ENCODE peak calls at places on chromosomes 3 and 15, in nine cellular contexts. L is LHCN-M2; V is kidney tubule cell; H is heart right ventricle; N is A549; M is GM06990; I is AG04450; C is stimulated activated CD4-positive, alpha-beta T cell treated with anti-CD3 and anti-CD28 coated beads, TNF-alpha, amount 100 ng/mL, for 24 hours; X is transverse colon. B is an unnamed sample.

GRCh38 chr3:61637088-61638051 is 76.0 kb downstream of the PTPRG start:
- DNase-seq in M (peak), V (peak), X (peak), L (no peak), H (peak), N (no peak), I (no peak), C (no peak), B (peak)

GRCh38 chr3:42264399-42265058 is 1.5 kb downstream of the CCK start:
- DNase-seq in M (no peak), N (peak), I (no peak), L (no peak), C (peak), X (peak), V (peak), H (no peak), B (no peak)

GRCh38 chr3:50620846-50621245 is 3.9 kb downstream of the MAPKAPK3 start:
- DNase-seq in L (peak), I (no peak), V (peak), H (no peak), C (no peak), N (no peak), X (no peak), M (no peak), B (no peak)

GRCh38 chr3:167066977-167067843 is 312.9 kb downstream of the ZBBX start:
- DNase-seq in N (no peak), M (no peak), H (no peak), L (no peak), I (no peak), C (no peak), V (peak), X (no peak), B (no peak)

GRCh38 chr15:33860749-33861148 is 107.5 kb upstream of the CHRM5 start:
- DNase-seq in L (peak), V (peak), X (no peak), M (no peak), I (no peak), N (peak), C (no peak), H (no peak), B (no peak)

GRCh38 chr3:122660575-122660974 is 20.1 kb upstream of the PARP14 start:
- DNase-seq in L (no peak), C (no peak), X (no peak), N (no peak), I (no peak), H (no peak), V (no peak), M (no peak), B (no peak)

GRCh38 chr15:75891895-75892294 is 11.8 kb upstream of the FBXO22 start:
- DNase-seq in H (no peak), X (no peak), M (no peak), L (peak), I (peak), N (no peak), C (no peak), V (peak), B (no peak)

GRCh38 chr3:106030620-106030945 is 161.8 kb upstream of the CBLB start:
- DNase-seq in M (no peak), L (peak), H (no peak), C (no peak), I (no peak), V (peak), N (no peak), X (no peak), B (no peak)

GRCh38 chr3:2024037-2024436 is 74.6 kb upstream of the CNTN4 start:
- DNase-seq in N (no peak), C (no peak), M (no peak), V (peak), L (no peak), H (no peak), I (no peak), X (no peak), B (no peak)

GRCh38 chr15:42035362-42035761 is 14.5 kb upstream of the PLA2G4E start:
- DNase-seq in L (no peak), X (peak), C (no peak), V (peak), H (no peak), M (no peak), N (no peak), I (no peak), B (peak)

GRCh38 chr15:41913251-41913650 is 19.4 kb upstream of the SPTBN5 start:
- DNase-seq in M (no peak), C (no peak), N (no peak), I (no peak), V (no peak), L (no peak), H (no peak), X (no peak), B (no peak)

GRCh38 chr15:77421370-77421700 is 647 bp downstream of the HMG20A start:
- DNase-seq in X (peak), I (no peak), N (peak), H (no peak), C (no peak), L (peak), V (peak), M (no peak), B (no peak)

GRCh38 chr3:184371570-184372018 is 6.4 kb downstream of the THPO start:
- DNase-seq in X (peak), C (peak), L (peak), M (no peak), H (peak), V (peak), N (peak), I (peak), B (peak)

GRCh38 chr3:25045291-25045690 is 382.8 kb upstream of the RARB start:
- DNase-seq in V (no peak), M (no peak), I (no peak), N (no peak), L (no peak), X (peak), C (no peak), H (peak), B (no peak)

GRCh38 chr15:76346666-76347506 is 10.3 kb downstream of the ISL2 start:
- DNase-seq in N (no peak), M (no peak), H (no peak), I (no peak), V (no peak), C (no peak), L (peak), X (peak), B (no peak)

GRCh38 chr15:53033709-53034108 is 243.6 kb upstream of the ONECUT1 start:
- DNase-seq in C (no peak), I (no peak), N (no peak), M (no peak), V (no peak), L (no peak), X (no peak), H (no peak), B (no peak)

B was measured in GM12864.